ENCODE peak calls at places on chromosomes 1 and 21, in eight cellular contexts. J is left kidney; H is renal cortical epithelial cell; U is neural crest cell; I is B cell; F is stimulated activated naive B cell treated with anti-CD40 and anti-IgM and Interleukin-4, amounts not matched to agents 10 μg/mL and 1 μg/mL and 100 μg/mL, for 72 hours; Y is AG09309; N is activated naive CD4-positive, alpha-beta T cell. R is an unnamed sample.

GRCh38 chr1:19204665-19205266 is 5.3 kb downstream of the UBR4 start:
- DNase-seq in J (no peak), H (peak; percentile 9), U (no peak), I (no peak), F (no peak), Y (no peak), N (no peak), R (no peak)

GRCh38 chr1:205576011-205576410 is 55.8 kb downstream of the ELK4 start:
- DNase-seq in J (no peak), H (no peak), U (no peak), I (no peak), F (no peak), Y (no peak), N (no peak), R (peak; percentile 6)

GRCh38 chr1:6260433-6260934 is 414 bp downstream of the GPR153 start:
- DNase-seq in J (peak; percentile 56), H (no peak), U (no peak), I (peak; percentile 76), F (no peak), Y (no peak), N (no peak), R (no peak)

GRCh38 chr21:32226444-32226843 is 52.4 kb downstream of the MIS18A start:
- DNase-seq in J (no peak), H (no peak), U (no peak), I (no peak), F (no peak), Y (no peak), N (no peak), R (no peak)

GRCh38 chr1:24861821-24862727 is 68.0 kb downstream of the RUNX3 start:
- DNase-seq in J (peak; percentile 66), H (peak; percentile 20), U (no peak), I (no peak), F (no peak), Y (no peak), N (no peak), R (peak; percentile 68)

GRCh38 chr1:3910769-3911520 is 10.9 kb upstream of the C1orf174 start:
- DNase-seq in J (peak; percentile 94), H (peak; percentile 45), U (peak; percentile 87), I (peak; percentile 91), F (peak; percentile 57), Y (no peak), N (peak; percentile 49), R (peak; percentile 80)

GRCh38 chr1:27318596-27318995 is 3.4 kb upstream of the TMEM222 start:
- DNase-seq in J (peak; percentile 12), H (no peak), U (no peak), I (no peak), F (no peak), Y (no peak), N (no peak), R (no peak)

GRCh38 chr1:248596615-248597014 is 885 bp downstream of the OR2T10 start:
- DNase-seq in J (no peak), H (no peak), U (no peak), I (no peak), F (no peak), Y (no peak), N (no peak), R (no peak)

GRCh38 chr1:31390071-31390470 is 17.2 kb upstream of the FABP3 start:
- DNase-seq in J (peak; percentile 47), H (no peak), U (no peak), I (no peak), F (no peak), Y (no peak), N (no peak), R (peak; percentile 68)

GRCh38 chr1:170929835-170930554 is 5.3 kb upstream of the MROH9 start:
- DNase-seq in J (peak; percentile 74), H (peak; percentile 53), U (no peak), I (peak; percentile 45), F (no peak), Y (peak; percentile 45), N (no peak), R (no peak)

GRCh38 chr1:4380564-4381168 is 273.7 kb upstream of the AJAP1 start:
- DNase-seq in J (no peak), H (peak; percentile 85), U (no peak), I (no peak), F (no peak), Y (no peak), N (no peak), R (no peak)

GRCh38 chr21:31897311-31897710 is 24.5 kb downstream of the HUNK start:
- DNase-seq in J (no peak), H (no peak), U (no peak), I (no peak), F (no peak), Y (no peak), N (no peak), R (no peak)

GRCh38 chr1:113835686-113836290 is 23.5 kb upstream of the RSBN1 start:
- DNase-seq in J (peak; percentile 63), H (peak; percentile 56), U (no peak), I (peak; percentile 34), F (no peak), Y (no peak), N (no peak), R (no peak)

GRCh38 chr1:54273092-54273836 is 73.3 kb downstream of the MRPL37 start:
- DNase-seq in J (peak; percentile 99), H (peak; percentile 97), U (peak; percentile 59), I (no peak), F (no peak), Y (no peak), N (no peak), R (peak; percentile 39)

GRCh38 chr1:56073614-56074356 is 505.6 kb downstream of the PLPP3 start:
- DNase-seq in J (peak; percentile 55), H (no peak), U (no peak), I (no peak), F (no peak), Y (no peak), N (no peak), R (peak; percentile 21)

GRCh38 chr21:14617836-14618235 is 71.7 kb upstream of the SAMSN1 start:
- DNase-seq in J (no peak), H (no peak), U (no peak), I (no peak), F (no peak), Y (no peak), N (no peak), R (no peak)

GRCh38 chr1:160773088-160773487 is 22.9 kb upstream of the LY9 start:
- DNase-seq in J (no peak), H (no peak), U (no peak), I (no peak), F (no peak), Y (no peak), N (no peak), R (no peak)

GRCh38 chr1:151716771-151717631 is at the start of gene CELF3:
- DNase-seq in J (peak; percentile 83), H (no peak), U (peak; percentile 46), I (peak; percentile 59), F (no peak), Y (no peak), N (no peak), R (no peak)

GRCh38 chr1:248361111-248361715 is at the start of gene OR2T4:
- DNase-seq in J (no peak), H (no peak), U (no peak), I (no peak), F (no peak), Y (no peak), N (no peak), R (no peak)

GRCh38 chr1:202105571-202106339 is 17.0 kb upstream of the GPR37L1 start:
- DNase-seq in J (peak; percentile 79), H (peak; percentile 91), U (peak; percentile 33), I (no peak), F (no peak), Y (no peak), N (no peak), R (peak; percentile 91)

GRCh38 chr1:114331936-114332335 is 178.3 kb upstream of the SYT6 start:
- DNase-seq in J (no peak), H (no peak), U (no peak), I (no peak), F (no peak), Y (no peak), N (no peak), R (no peak)

GRCh38 chr1:200890818-200891773 is 3.6 kb upstream of the INAVA start:
- DNase-seq in J (peak; percentile 91), H (peak; percentile 45), U (peak; percentile 70), I (peak; percentile 55), F (no peak), Y (no peak), N (no peak), R (no peak)